ENCODE peak calls at places on chromosomes 3 and 15, in seven cellular contexts. R is activated T-helper 9 cell treated with anti-CD3 and anti-CD28 coated beads, Interleukin-2, amount 50 U/mL, for 16 hours; X is hepatic stellate cell; Y is body of pancreas; T is HS-5; L is cardiac muscle cell; S is putamen. Q is an unnamed sample.

GRCh38 chr15:41883484-41883825 is 10.4 kb downstream of the SPTBN5 start:
- DNase-seq in Y (no peak), L (no peak), T (no peak), R (no peak), X (no peak), S (no peak), Q (no peak)

GRCh38 chr15:48913141-48913540 is 35.2 kb downstream of the EID1 start:
- DNase-seq in R (no peak), S (no peak), L (no peak), X (no peak), Y (no peak), T (no peak), Q (no peak)

GRCh38 chr3:173548261-173548660 is 150.7 kb downstream of the NLGN1 start:
- DNase-seq in X (no peak), R (no peak), L (no peak), Y (no peak), S (no peak), T (no peak), Q (no peak)

GRCh38 chr3:29385056-29385455 is 104.2 kb downstream of the RBMS3 start:
- DNase-seq in S (no peak), T (no peak), R (no peak), L (peak; percentile 76), X (peak; percentile 12), Y (no peak), Q (no peak)

GRCh38 chr15:70852501-70853269 is 1.3 kb downstream of the LARP6 start:
- DNase-seq in T (no peak), L (peak; percentile 34), X (peak; percentile 65), S (no peak), Y (no peak), R (no peak), Q (no peak)

GRCh38 chr15:65020419-65020818 is 9.0 kb downstream of the MTFMT start:
- DNase-seq in L (no peak), X (no peak), S (no peak), R (no peak), T (no peak), Y (no peak), Q (no peak)

GRCh38 chr15:62190257-62190656 is 25.2 kb upstream of the C2CD4B start:
- DNase-seq in S (no peak), T (no peak), L (no peak), X (no peak), Y (no peak), R (no peak), Q (no peak)

GRCh38 chr3:79414821-79415220 is 353.0 kb downstream of the ROBO1 start:
- DNase-seq in Y (peak; percentile 32), X (no peak), T (peak; percentile 25), L (peak; percentile 76), S (no peak), R (no peak), Q (no peak)

GRCh38 chr15:42082832-42083604 is 11.3 kb downstream of the PLA2G4D start:
- DNase-seq in Y (no peak), T (no peak), R (no peak), L (no peak), S (no peak), X (no peak), Q (peak; percentile 20)